ENCODE peak calls at places on chromosomes 7 and 10, in nine cellular contexts. R is lower leg skin, Z is M059J, A is iPS DF 6.9, W is heart right ventricle, E is HFFc6, U is GM12865, T is A549, H is HTR-8/SVneo. P is an unnamed sample.

GRCh38 chr7:68155676-68156075 is 1159.0 kb downstream of the TYW1 start:
- DNase-seq in R (no peak), Z (peak; percentile 64), A (no peak), W (no peak), E (no peak), U (no peak), T (no peak), H (no peak), P (no peak)

GRCh38 chr7:117212969-117213877 is 109.6 kb downstream of the WNT2 start:
- DNase-seq in R (peak; percentile 43), Z (peak; percentile 64), A (peak; percentile 52), W (no peak), E (peak; percentile 56), U (peak; percentile 74), T (peak; percentile 68), H (peak; percentile 34), P (peak; percentile 20)

GRCh38 chr7:104317944-104318629 is 10.3 kb upstream of the LHFPL3 start:
- DNase-seq in R (no peak), Z (no peak), A (no peak), W (no peak), E (no peak), U (no peak), T (no peak), H (no peak), P (no peak)

GRCh38 chr10:28686835-28687682 is 9.7 kb downstream of the BAMBI start:
- DNase-seq in R (no peak), Z (no peak), A (no peak), W (no peak), E (no peak), U (no peak), T (no peak), H (no peak), P (no peak)

GRCh38 chr7:20894806-20895205 is 108.1 kb upstream of the SP8 start:
- DNase-seq in R (no peak), Z (no peak), A (no peak), W (no peak), E (no peak), U (no peak), T (no peak), H (no peak), P (no peak)

GRCh38 chr10:1939016-1939415 is 201.7 kb upstream of the ADARB2 start:
- DNase-seq in R (no peak), Z (no peak), A (no peak), W (no peak), E (no peak), U (no peak), T (no peak), H (no peak), P (no peak)

GRCh38 chr7:88226886-88227516 is 7.2 kb upstream of the SRI start:
- DNase-seq in R (no peak), Z (peak; percentile 92), A (no peak), W (no peak), E (peak; percentile 66), U (no peak), T (peak; percentile 94), H (no peak), P (no peak)

GRCh38 chr10:110642980-110643655 is 1.0 kb upstream of the RBM20 start:
- DNase-seq in R (no peak), Z (peak; percentile 12), A (no peak), W (no peak), E (no peak), U (no peak), T (no peak), H (no peak), P (no peak)

GRCh38 chr10:127195041-127195506 is 1.3 kb downstream of the INSYN2A start:
- DNase-seq in R (no peak), Z (peak; percentile 41), A (no peak), W (peak; percentile 12), E (peak; percentile 4), U (no peak), T (peak; percentile 26), H (no peak), P (no peak)

GRCh38 chr7:134355004-134355525 is 38.3 kb upstream of the SLC35B4 start:
- DNase-seq in R (no peak), Z (no peak), A (no peak), W (no peak), E (no peak), U (no peak), T (no peak), H (no peak), P (no peak)

GRCh38 chr7:110762514-110762913 is 328.4 kb upstream of the LRRN3 start:
- DNase-seq in R (no peak), Z (no peak), A (no peak), W (no peak), E (no peak), U (no peak), T (no peak), H (no peak), P (peak; percentile 55)

GRCh38 chr10:86218160-86218559 is 148.4 kb downstream of the GRID1 start:
- DNase-seq in R (no peak), Z (no peak), A (no peak), W (no peak), E (no peak), U (no peak), T (no peak), H (no peak), P (peak; percentile 16)

GRCh38 chr7:128893251-128894100 is 17.0 kb downstream of the KCP start:
- DNase-seq in R (no peak), Z (no peak), A (no peak), W (no peak), E (no peak), U (no peak), T (no peak), H (no peak), P (no peak)

GRCh38 chr7:105388373-105389089 is at the start of gene SRPK2:
- DNase-seq in R (peak; percentile 47), Z (peak; percentile 72), A (no peak), W (peak; percentile 85), E (peak; percentile 58), U (peak; percentile 85), T (peak; percentile 81), H (peak; percentile 74), P (peak; percentile 45)

GRCh38 chr7:155416646-155417380 is 41.1 kb upstream of the EN2 start:
- DNase-seq in R (no peak), Z (no peak), A (no peak), W (no peak), E (no peak), U (no peak), T (no peak), H (no peak), P (no peak)

GRCh38 chr10:49387029-49387428 is 8.9 kb downstream of the DRGX start:
- DNase-seq in R (no peak), Z (peak; percentile 68), A (no peak), W (no peak), E (peak; percentile 92), U (no peak), T (no peak), H (peak; percentile 44), P (no peak)

GRCh38 chr10:107383357-107383756 is 218.9 kb upstream of the SORCS1 start:
- DNase-seq in R (no peak), Z (no peak), A (no peak), W (no peak), E (no peak), U (no peak), T (no peak), H (no peak), P (no peak)

GRCh38 chr7:116731019-116731388 is 59.0 kb downstream of the MET start:
- DNase-seq in R (no peak), Z (no peak), A (no peak), W (no peak), E (no peak), U (no peak), T (no peak), H (no peak), P (no peak)

GRCh38 chr7:80708007-80708594 is 69.7 kb downstream of the CD36 start:
- DNase-seq in R (no peak), Z (no peak), A (no peak), W (no peak), E (no peak), U (no peak), T (no peak), H (no peak), P (no peak)

GRCh38 chr10:77925795-77926565 is 575 bp downstream of the DLG5 start:
- DNase-seq in R (no peak), Z (peak; percentile 44), A (no peak), W (peak; percentile 56), E (no peak), U (peak; percentile 55), T (peak; percentile 54), H (no peak), P (peak; percentile 10)

P was measured in DMS79 treated with DMSO at 0.1 percent for 48 hours.